ENCODE peak calls at places on chromosomes 6 and 20, in nine cellular contexts. One of them, this sample, is unnamed.
A peak's percentile ranks its signal among the peaks of the same experiment; 100 is the strongest.

GRCh38 chr6:89400912-89401399 is 11.1 kb downstream of the RRAGD start:
- DNase-seq in SJSA1: no peak
- DNase-seq in PC-3: no peak
- DNase-seq in CD4-positive, alpha-beta memory T cell: no peak
- DNase-seq in fibroblast of mammary gland: no peak
- DNase-seq in AG04449: no peak
- DNase-seq in transverse colon: no peak
- DNase-seq in GM12865: no peak
- DNase-seq in GM23338: no peak
- DNase-seq in this sample: no peak

GRCh38 chr6:1313755-1314503 is 2.0 kb downstream of the FOXQ1 start:
- DNase-seq in SJSA1: no peak
- DNase-seq in AG04449: no peak
- DNase-seq in transverse colon: peak; percentile 63
- DNase-seq in GM12865: no peak
- DNase-seq in CD4-positive, alpha-beta memory T cell: no peak
- DNase-seq in fibroblast of mammary gland: no peak
- DNase-seq in GM23338: peak; percentile 76
- DNase-seq in PC-3: peak; percentile 65
- DNase-seq in this sample: peak; percentile 40

GRCh38 chr6:80449756-80450155 is 343.3 kb downstream of the BCKDHB start:
- DNase-seq in fibroblast of mammary gland: no peak
- DNase-seq in transverse colon: no peak
- DNase-seq in GM23338: no peak
- DNase-seq in SJSA1: no peak
- DNase-seq in PC-3: no peak
- DNase-seq in AG04449: no peak
- DNase-seq in CD4-positive, alpha-beta memory T cell: no peak
- DNase-seq in GM12865: no peak
- DNase-seq in this sample: no peak

GRCh38 chr6:7004581-7005297 is 103.0 kb upstream of the RREB1 start:
- DNase-seq in GM23338: no peak
- DNase-seq in SJSA1: no peak
- DNase-seq in CD4-positive, alpha-beta memory T cell: no peak
- DNase-seq in PC-3: no peak
- DNase-seq in GM12865: no peak
- DNase-seq in fibroblast of mammary gland: peak; percentile 78
- DNase-seq in AG04449: no peak
- DNase-seq in transverse colon: no peak
- DNase-seq in this sample: no peak

GRCh38 chr20:47272893-47273590 is 83.5 kb downstream of the ZMYND8 start:
- DNase-seq in CD4-positive, alpha-beta memory T cell: peak; percentile 64
- DNase-seq in transverse colon: peak; percentile 31
- DNase-seq in GM23338: peak; percentile 85
- DNase-seq in PC-3: peak; percentile 92
- DNase-seq in GM12865: peak; percentile 74
- DNase-seq in SJSA1: peak; percentile 52
- DNase-seq in fibroblast of mammary gland: peak; percentile 79
- DNase-seq in AG04449: no peak
- DNase-seq in this sample: peak; percentile 69

GRCh38 chr6:55957961-55958422 is 82.6 kb upstream of the BMP5 start:
- DNase-seq in PC-3: no peak
- DNase-seq in fibroblast of mammary gland: peak; percentile 79
- DNase-seq in CD4-positive, alpha-beta memory T cell: no peak
- DNase-seq in SJSA1: no peak
- DNase-seq in AG04449: no peak
- DNase-seq in transverse colon: no peak
- DNase-seq in GM23338: no peak
- DNase-seq in GM12865: no peak
- DNase-seq in this sample: no peak

GRCh38 chr6:110331816-110332215 is 26.3 kb downstream of the METTL24 start:
- DNase-seq in AG04449: no peak
- DNase-seq in GM12865: no peak
- DNase-seq in GM23338: peak; percentile 23
- DNase-seq in transverse colon: peak; percentile 13
- DNase-seq in PC-3: no peak
- DNase-seq in fibroblast of mammary gland: no peak
- DNase-seq in SJSA1: no peak
- DNase-seq in CD4-positive, alpha-beta memory T cell: no peak
- DNase-seq in this sample: no peak

GRCh38 chr20:44646023-44646640 is 5.4 kb downstream of the ADA start:
- DNase-seq in PC-3: no peak
- DNase-seq in AG04449: no peak
- DNase-seq in SJSA1: no peak
- DNase-seq in CD4-positive, alpha-beta memory T cell: peak; percentile 49
- DNase-seq in GM23338: peak; percentile 36
- DNase-seq in fibroblast of mammary gland: no peak
- DNase-seq in GM12865: peak; percentile 94
- DNase-seq in transverse colon: peak; percentile 40
- DNase-seq in this sample: no peak

GRCh38 chr6:22828179-22829062 is 259.1 kb downstream of the HDGFL1 start:
- DNase-seq in PC-3: peak; percentile 97
- DNase-seq in SJSA1: peak; percentile 74
- DNase-seq in AG04449: peak; percentile 95
- DNase-seq in transverse colon: peak; percentile 9
- DNase-seq in CD4-positive, alpha-beta memory T cell: no peak
- DNase-seq in GM12865: peak; percentile 39
- DNase-seq in GM23338: peak; percentile 74
- DNase-seq in fibroblast of mammary gland: peak; percentile 94
- DNase-seq in this sample: peak; percentile 65

GRCh38 chr6:54299542-54300269 is 8.5 kb upstream of the TINAG start:
- DNase-seq in GM12865: no peak
- DNase-seq in SJSA1: no peak
- DNase-seq in AG04449: no peak
- DNase-seq in transverse colon: no peak
- DNase-seq in fibroblast of mammary gland: peak; percentile 90
- DNase-seq in CD4-positive, alpha-beta memory T cell: no peak
- DNase-seq in GM23338: no peak
- DNase-seq in PC-3: no peak
- DNase-seq in this sample: no peak

GRCh38 chr6:8108031-8108660 is 5.8 kb upstream of the EEF1E1 start:
- DNase-seq in fibroblast of mammary gland: peak; percentile 97
- DNase-seq in AG04449: peak; percentile 89
- DNase-seq in SJSA1: peak; percentile 90
- DNase-seq in CD4-positive, alpha-beta memory T cell: no peak
- DNase-seq in transverse colon: no peak
- DNase-seq in GM23338: no peak
- DNase-seq in PC-3: peak; percentile 94
- DNase-seq in GM12865: no peak
- DNase-seq in this sample: no peak

DNA sequence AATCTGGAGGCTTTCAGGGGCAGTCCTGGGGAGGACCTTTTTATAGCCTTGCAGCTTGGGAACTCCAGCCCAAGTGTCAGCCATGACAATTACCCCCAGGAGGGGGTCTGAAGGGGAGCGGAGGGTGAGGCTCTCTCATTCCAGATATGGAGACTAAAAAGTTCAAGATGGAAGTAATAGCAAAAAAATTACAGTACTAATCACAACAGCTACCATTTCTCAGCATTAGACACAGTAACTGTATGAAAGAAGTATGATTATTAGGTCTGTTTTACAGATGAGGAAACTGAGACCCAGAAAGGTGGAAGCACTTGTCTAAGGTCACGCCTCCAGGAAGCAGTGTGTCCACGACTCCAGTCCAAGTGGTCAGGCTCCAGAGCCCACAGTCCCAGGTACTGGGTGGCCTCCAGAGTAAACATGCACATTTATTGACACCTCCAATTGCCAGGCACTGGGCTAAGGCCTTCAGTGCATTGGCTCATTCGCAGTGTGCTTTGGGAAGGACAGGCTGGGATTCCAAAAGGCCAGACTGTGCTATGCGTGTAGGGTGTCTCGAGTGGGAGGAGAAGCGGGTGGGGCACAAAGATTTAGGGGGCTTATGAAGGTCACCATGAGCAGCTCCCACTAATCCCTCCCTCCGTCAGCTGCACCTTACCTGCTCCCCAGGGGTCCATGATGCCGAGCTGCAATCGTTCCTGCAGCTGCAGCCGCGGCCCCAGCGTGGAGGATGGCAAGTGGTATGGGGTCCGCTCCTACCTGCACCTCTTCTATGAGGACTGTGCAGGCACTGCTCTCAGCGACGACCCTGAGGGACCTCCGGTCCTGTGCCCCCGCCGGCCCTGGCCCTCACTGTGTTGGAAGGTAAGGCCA is 2.3 kb downstream of the NRSN2 start:
- DNase-seq in SJSA1: no peak
- DNase-seq in transverse colon: no peak
- DNase-seq in GM23338: no peak
- DNase-seq in PC-3: no peak
- DNase-seq in CD4-positive, alpha-beta memory T cell: no peak
- DNase-seq in fibroblast of mammary gland: no peak
- DNase-seq in AG04449: no peak
- DNase-seq in GM12865: no peak
- DNase-seq in this sample: no peak
- H3K4me3 ChIP-seq in SJSA1: no peak overlapping the region
- H3K4me3 ChIP-seq in transverse colon: no peak overlapping the region
- H3K4me3 ChIP-seq in GM23338: peak overlapping the region; percentile 94
- H3K4me3 ChIP-seq in PC-3: peak overlapping the region; percentile 79
- H3K4me3 ChIP-seq in CD4-positive, alpha-beta memory T cell: no peak overlapping the region
- H3K4me3 ChIP-seq in fibroblast of mammary gland: no peak overlapping the region
- H3K4me3 ChIP-seq in AG04449: no peak overlapping the region
- H3K4me3 ChIP-seq in GM12865: no peak overlapping the region
- H3K4me3 ChIP-seq in this sample: no peak overlapping the region

GRCh38 chr6:169864148-169865030 is 113.0 kb downstream of the ERMARD start:
- DNase-seq in GM23338: no peak
- DNase-seq in AG04449: no peak
- DNase-seq in GM12865: peak; percentile 11
- DNase-seq in PC-3: no peak
- DNase-seq in fibroblast of mammary gland: no peak
- DNase-seq in transverse colon: peak; percentile 51
- DNase-seq in CD4-positive, alpha-beta memory T cell: no peak
- DNase-seq in SJSA1: peak; percentile 33
- DNase-seq in this sample: no peak
- H3K4me3 ChIP-seq in GM23338: no peak overlapping the region
- H3K4me3 ChIP-seq in AG04449: no peak overlapping the region
- H3K4me3 ChIP-seq in GM12865: no peak overlapping the region
- H3K4me3 ChIP-seq in PC-3: no peak overlapping the region
- H3K4me3 ChIP-seq in fibroblast of mammary gland: no peak overlapping the region
- H3K4me3 ChIP-seq in transverse colon: no peak overlapping the region
- H3K4me3 ChIP-seq in CD4-positive, alpha-beta memory T cell: no peak overlapping the region
- H3K4me3 ChIP-seq in SJSA1: no peak overlapping the region
- H3K4me3 ChIP-seq in this sample: no peak overlapping the region

GRCh38 chr6:24922174-24922573 is 13.6 kb downstream of the RIPOR2 start:
- DNase-seq in GM23338: no peak
- DNase-seq in AG04449: no peak
- DNase-seq in CD4-positive, alpha-beta memory T cell: no peak
- DNase-seq in GM12865: no peak
- DNase-seq in SJSA1: no peak
- DNase-seq in fibroblast of mammary gland: no peak
- DNase-seq in PC-3: no peak
- DNase-seq in transverse colon: no peak
- DNase-seq in this sample: no peak

GRCh38 chr6:24922854-24923253 is 12.9 kb downstream of the RIPOR2 start:
- DNase-seq in PC-3: no peak
- DNase-seq in CD4-positive, alpha-beta memory T cell: no peak
- DNase-seq in AG04449: no peak
- DNase-seq in transverse colon: no peak
- DNase-seq in GM23338: no peak
- DNase-seq in GM12865: no peak
- DNase-seq in fibroblast of mammary gland: no peak
- DNase-seq in SJSA1: no peak
- DNase-seq in this sample: no peak

GRCh38 chr6:24919404-24919892 is 16.3 kb downstream of the RIPOR2 start:
- DNase-seq in SJSA1: no peak
- DNase-seq in AG04449: no peak
- DNase-seq in GM12865: peak; percentile 66
- DNase-seq in fibroblast of mammary gland: no peak
- DNase-seq in CD4-positive, alpha-beta memory T cell: no peak
- DNase-seq in PC-3: no peak
- DNase-seq in transverse colon: no peak
- DNase-seq in GM23338: peak; percentile 39
- DNase-seq in this sample: no peak

GRCh38 chr6:24916496-24916895 is 19.3 kb downstream of the RIPOR2 start:
- DNase-seq in PC-3: no peak
- DNase-seq in SJSA1: no peak
- DNase-seq in GM12865: no peak
- DNase-seq in GM23338: no peak
- DNase-seq in transverse colon: no peak
- DNase-seq in fibroblast of mammary gland: no peak
- DNase-seq in CD4-positive, alpha-beta memory T cell: no peak
- DNase-seq in AG04449: no peak
- DNase-seq in this sample: no peak

DNA sequence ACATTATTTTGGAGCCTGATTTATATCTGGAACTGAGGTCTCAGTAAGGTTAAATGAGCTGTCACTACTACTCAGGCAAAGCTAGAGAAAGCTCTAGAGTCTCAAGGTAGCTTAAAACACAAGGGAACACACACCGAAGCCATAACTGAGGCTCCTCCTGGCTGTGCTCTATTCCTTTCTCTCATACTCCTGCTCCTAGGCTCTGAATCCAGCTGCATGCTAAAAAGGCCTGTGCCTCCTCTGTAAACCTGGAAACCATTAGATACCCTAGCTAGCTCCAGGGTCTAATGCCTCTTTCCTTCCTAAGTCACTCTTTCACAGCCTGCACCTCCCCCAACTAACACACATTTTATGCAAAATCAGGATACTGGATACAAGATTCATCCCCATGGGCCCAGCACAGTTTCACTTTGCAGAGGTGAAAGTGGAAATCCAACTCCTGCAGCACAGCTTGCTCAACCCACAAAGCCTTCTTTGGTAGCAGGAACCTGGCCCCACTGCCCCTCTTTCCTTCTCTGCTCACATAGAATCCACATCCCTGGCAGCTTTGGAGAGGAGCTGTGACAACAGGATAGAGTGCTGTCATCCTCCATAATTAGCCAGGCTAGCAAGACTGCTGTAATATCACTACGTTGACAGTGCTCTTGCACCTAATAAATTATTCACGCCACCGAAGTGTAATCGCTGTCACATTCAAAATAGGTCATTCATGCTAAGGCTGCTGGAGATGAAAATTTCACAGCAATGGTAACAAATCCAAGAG is 16.9 kb downstream of the RIPOR2 start:
- DNase-seq in GM23338: peak; percentile 34
- DNase-seq in transverse colon: no peak
- DNase-seq in AG04449: no peak
- DNase-seq in PC-3: no peak
- DNase-seq in fibroblast of mammary gland: no peak
- DNase-seq in SJSA1: no peak
- DNase-seq in CD4-positive, alpha-beta memory T cell: no peak
- DNase-seq in GM12865: peak; percentile 43
- DNase-seq in this sample: no peak
- H3K4me3 ChIP-seq in GM23338: peak overlapping the region; percentile 3
- H3K4me3 ChIP-seq in transverse colon: no peak overlapping the region
- H3K4me3 ChIP-seq in AG04449: no peak overlapping the region
- H3K4me3 ChIP-seq in PC-3: no peak overlapping the region
- H3K4me3 ChIP-seq in fibroblast of mammary gland: no peak overlapping the region
- H3K4me3 ChIP-seq in SJSA1: no peak overlapping the region
- H3K4me3 ChIP-seq in CD4-positive, alpha-beta memory T cell: peak overlapping the region; percentile 29
- H3K4me3 ChIP-seq in GM12865: no peak overlapping the region
- H3K4me3 ChIP-seq in this sample: no peak overlapping the region

DNA sequence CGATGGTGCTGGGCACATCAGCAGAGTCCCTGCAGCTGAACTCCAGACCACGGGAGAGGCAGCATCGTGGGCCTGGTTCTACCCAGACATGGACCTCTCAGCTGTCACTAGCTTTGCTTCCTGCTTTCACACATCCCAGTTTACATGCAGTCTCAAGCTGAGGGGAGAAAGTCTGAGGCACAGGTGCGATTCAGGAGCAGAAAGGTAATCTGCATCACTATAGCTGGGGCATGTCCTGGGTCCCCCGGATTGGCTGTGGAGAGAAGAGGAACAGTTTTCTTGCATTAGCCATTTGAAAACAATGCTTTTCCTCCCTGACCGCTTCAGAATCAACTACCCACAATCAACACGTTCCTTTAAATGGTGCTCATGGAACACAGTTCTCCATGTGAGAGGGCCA is 59.9 kb downstream of the PLAGL1 start:
- DNase-seq in fibroblast of mammary gland: no peak
- DNase-seq in transverse colon: no peak
- DNase-seq in CD4-positive, alpha-beta memory T cell: no peak
- DNase-seq in GM12865: no peak
- DNase-seq in PC-3: no peak
- DNase-seq in SJSA1: no peak
- DNase-seq in GM23338: no peak
- DNase-seq in AG04449: no peak
- DNase-seq in this sample: no peak
- H3K4me3 ChIP-seq in fibroblast of mammary gland: no peak overlapping the region
- H3K4me3 ChIP-seq in transverse colon: no peak overlapping the region
- H3K4me3 ChIP-seq in CD4-positive, alpha-beta memory T cell: no peak overlapping the region
- H3K4me3 ChIP-seq in GM12865: no peak overlapping the region
- H3K4me3 ChIP-seq in PC-3: no peak overlapping the region
- H3K4me3 ChIP-seq in SJSA1: no peak overlapping the region
- H3K4me3 ChIP-seq in GM23338: no peak overlapping the region
- H3K4me3 ChIP-seq in AG04449: no peak overlapping the region
- H3K4me3 ChIP-seq in this sample: no peak overlapping the region

This sample was measured in HAP-1.